ENCODE peak calls at places on chromosomes 2 and 18, in eight cellular contexts. R is MM.1S, W is lower lobe of right lung, M is tibial nerve, A is small intestine, Z is tibial artery, D is AG04450, Y is left ventricle myocardium inferior. C is an unnamed sample. For H3K27me3, the result is how much of the 10 kb centered on the place peaks cover.

GRCh38 chr2:31406593-31407385 is 7.8 kb downstream of the XDH start:
- DNase-seq in Y (no peak), W (no peak), A (peak), R (no peak), D (no peak), Z (no peak), M (no peak), C (no peak)

GRCh38 chr2:16900405-16901025 is 234.9 kb upstream of the CYRIA start:
- DNase-seq in D (no peak), R (peak), W (no peak), Y (no peak), A (peak), Z (no peak), M (no peak), C (no peak)

GRCh38 chr2:136118819-136119716 is 1.1 kb upstream of the CXCR4 start:
- DNase-seq in M (peak), R (peak), W (peak), D (no peak), A (peak), Z (peak), Y (peak), C (peak)

GRCh38 chr2:113309655-113310387 is 31.1 kb upstream of the PAX8 start:
- DNase-seq in Z (no peak), Y (no peak), M (no peak), D (no peak), A (no peak), W (no peak), R (no peak), C (no peak)

GRCh38 chr2:198004921-198005829 is 200.8 kb downstream of the PLCL1 start:
- DNase-seq in Y (peak), D (no peak), M (no peak), W (no peak), R (peak), Z (no peak), A (no peak), C (no peak)

GRCh38 chr18:7725897-7726296 is 158.8 kb downstream of the PTPRM start:
- DNase-seq in R (no peak), Z (no peak), D (no peak), Y (no peak), M (no peak), W (no peak), A (no peak), C (no peak)

GRCh38 chr2:144836635-144837350 is 316.9 kb upstream of the ZEB2 start:
- DNase-seq in R (no peak), Z (no peak), M (peak), W (no peak), D (no peak), Y (no peak), A (no peak), C (no peak)

GRCh38 chr2:163565192-163565591 is 170.6 kb downstream of the FIGN start:
- DNase-seq in Y (no peak), Z (no peak), D (no peak), R (no peak), W (no peak), A (no peak), M (no peak), C (no peak)

GRCh38 chr2:160970052-160970846 is 190.0 kb upstream of the TANK start:
- DNase-seq in W (no peak), Y (no peak), D (peak), Z (peak), A (peak), M (peak), R (peak), C (no peak)

GRCh38 chr2:133434962-133435668 is 133.1 kb downstream of the NCKAP5 start:
- DNase-seq in R (no peak), Y (peak), A (peak), W (no peak), D (peak), Z (no peak), M (no peak), C (no peak)

GRCh38 chr2:110878150-110878549 is 145.8 kb downstream of the ACOXL start:
- DNase-seq in W (no peak), Y (no peak), Z (no peak), M (no peak), R (no peak), A (no peak), D (no peak), C (no peak)

GRCh38 chr2:41930807-41931566 is 116.8 kb upstream of the PKDCC start:
- DNase-seq in Z (no peak), W (no peak), D (no peak), A (no peak), R (no peak), M (peak), Y (no peak), C (no peak)

GRCh38 chr2:220783651-220784050 is 788.5 kb downstream of the EPHA4 start:
- DNase-seq in Z (no peak), A (no peak), M (no peak), D (no peak), W (no peak), Y (no peak), R (no peak), C (no peak)
- H3K4me3 ChIP-seq in Z (no peak), A (no peak), M (no peak), D (no peak), W (no peak), Y (no peak), R (no peak), C (no peak)

DNA sequence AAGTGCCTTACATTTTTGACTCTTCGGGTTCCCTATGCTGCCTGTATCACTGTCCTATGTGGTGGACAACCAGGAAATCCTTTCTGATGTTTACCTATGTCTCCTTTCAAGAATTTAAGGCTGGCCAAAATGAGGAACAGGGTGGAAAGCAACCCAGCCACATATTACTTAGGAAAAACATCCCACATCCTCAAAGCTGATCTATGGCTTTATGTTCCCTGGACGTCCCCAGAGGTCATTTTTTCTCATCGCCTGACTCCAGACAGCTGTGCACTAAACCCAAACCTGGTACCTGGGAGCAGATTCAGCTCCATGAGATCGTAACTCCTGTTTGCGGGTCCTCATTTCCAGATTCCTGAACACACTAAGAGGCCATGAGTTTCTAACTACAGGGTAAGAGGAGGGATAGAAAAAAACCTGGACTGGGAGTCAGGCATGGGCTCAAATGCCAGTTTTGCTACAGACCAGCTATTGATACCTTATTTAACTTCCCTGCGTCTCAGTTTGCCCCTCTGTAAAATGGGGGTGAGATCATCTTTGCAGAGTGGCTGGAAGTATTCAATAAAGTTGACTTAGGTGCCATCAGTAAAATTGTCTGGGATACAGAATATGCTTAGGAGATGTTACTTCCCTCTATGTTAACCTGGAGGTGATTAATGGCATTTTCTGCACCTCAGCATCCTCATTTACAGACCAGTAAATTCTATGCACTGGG is 70.8 kb downstream of the TNS1 start:
- DNase-seq in Y (no peak), Z (no peak), R (no peak), M (no peak), A (no peak), W (no peak), D (no peak), C (no peak)
- H3K27ac ChIP-seq in Y (peak), Z (peak), R (no peak), M (no peak), A (no peak), W (peak), D (no peak), C (no peak)

DNA sequence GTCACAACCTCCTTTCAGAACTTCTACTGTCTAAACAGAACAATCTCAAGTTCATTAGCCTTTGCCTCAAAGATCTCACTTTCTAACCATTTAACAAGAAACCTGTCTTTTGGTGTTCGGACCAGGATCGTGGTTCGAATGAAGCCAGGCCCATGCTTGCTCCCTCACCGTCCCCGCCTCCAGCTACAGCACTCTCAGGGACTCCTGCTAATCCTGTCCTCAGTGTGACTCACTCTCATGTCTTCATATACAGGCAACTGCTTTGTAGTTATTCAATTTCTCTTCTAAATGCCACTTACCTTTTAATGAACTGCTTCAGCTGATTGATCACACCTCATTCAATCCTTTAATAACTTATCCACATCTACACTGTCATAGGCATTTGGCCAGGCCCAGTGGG is 15.8 kb downstream of the SERTAD2 start:
- DNase-seq in Z (no peak), D (no peak), Y (no peak), M (no peak), R (peak), W (no peak), A (no peak), C (no peak)
- H3K27me3 ChIP-seq in Z (under half), D (under half), Y (under half), M (under half), R (under half), W (under half), A (under half), C (under half)

DNA sequence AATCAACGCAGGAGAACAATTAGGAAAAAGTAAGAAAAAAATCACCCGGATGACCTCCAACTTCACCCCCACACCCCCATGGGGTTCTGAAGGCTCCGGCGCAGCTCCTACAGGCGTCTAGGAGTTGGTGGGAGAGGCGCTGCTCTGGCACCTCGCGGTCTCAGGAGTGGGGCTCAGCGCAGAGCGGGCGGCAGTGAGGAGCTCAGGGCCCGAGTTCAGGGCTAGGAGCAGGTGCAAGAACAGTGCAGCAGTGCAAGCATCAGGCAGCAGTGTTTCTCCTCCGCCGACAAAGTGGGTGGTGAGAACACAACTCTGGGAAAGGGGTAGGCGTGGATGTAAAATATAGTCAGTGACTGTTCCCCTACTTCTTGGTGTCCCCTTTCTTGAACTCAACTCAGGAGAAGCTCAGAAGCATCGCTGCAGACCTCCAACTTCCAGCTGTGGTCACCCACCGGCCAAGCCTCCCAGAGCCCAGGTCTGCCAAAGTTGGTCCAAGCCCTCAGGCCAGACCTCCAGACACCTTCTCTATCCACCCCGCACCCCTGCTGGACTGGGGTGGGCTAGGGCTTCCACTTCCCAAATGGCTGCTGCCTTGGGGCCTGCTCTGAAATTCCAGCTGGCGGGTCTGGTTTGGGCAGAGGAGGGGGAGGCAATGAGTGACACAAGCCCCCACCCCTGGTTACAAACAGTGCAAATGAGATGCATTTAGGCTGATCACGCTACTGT is 14.3 kb downstream of the POU3F3 start:
- DNase-seq in R (no peak), Z (no peak), Y (no peak), M (no peak), A (no peak), W (no peak), D (no peak), C (no peak)
- H3K4me3 ChIP-seq in R (no peak), Z (no peak), Y (no peak), M (no peak), A (no peak), W (no peak), D (no peak), C (no peak)

GRCh38 chr2:196591004-196591403 is 48.5 kb upstream of the CCDC150 start:
- DNase-seq in Z (no peak), W (no peak), D (no peak), Y (no peak), A (no peak), R (no peak), M (no peak), C (no peak)

GRCh38 chr2:196594158-196594557 is 45.4 kb upstream of the CCDC150 start:
- DNase-seq in Y (no peak), R (no peak), M (no peak), A (no peak), D (no peak), W (no peak), Z (no peak), C (no peak)

GRCh38 chr2:196591621-196592022 is 47.9 kb upstream of the CCDC150 start:
- DNase-seq in A (no peak), D (no peak), M (no peak), Y (no peak), Z (no peak), W (no peak), R (no peak), C (no peak)

GRCh38 chr2:196592331-196592911 is 47.1 kb upstream of the CCDC150 start:
- DNase-seq in W (peak), A (peak), Z (no peak), D (no peak), M (no peak), R (no peak), Y (peak), C (no peak)

GRCh38 chr2:196592912-196593881 is 46.3 kb upstream of the CCDC150 start:
- DNase-seq in M (no peak), A (peak), D (no peak), R (peak), Y (peak), W (peak), Z (no peak), C (no peak)
- H3K27ac ChIP-seq in M (peak), A (no peak), D (peak), R (no peak), Y (peak), W (peak), Z (peak), C (no peak)

C was measured in CD8-positive, alpha-beta T cell.